ENCODE peak calls at places on chromosomes 5 and 9, in ten cellular contexts. C, I, J, L, S, B, G, Q, X and E are unnamed samples.

GRCh38 chr5:150161242-150162141 is 5.1 kb upstream of the CDX1 start:
- DNase-seq in C (peak), I (no peak), J (peak), L (peak), S (peak), B (peak), G (peak), Q (peak), X (peak), E (peak)

GRCh38 chr5:68126871-68127270 is 88.7 kb upstream of the PIK3R1 start:
- DNase-seq in C (no peak), I (no peak), J (no peak), L (no peak), S (no peak), B (no peak), G (no peak), Q (no peak), X (no peak), E (no peak)

GRCh38 chr5:32115985-32116384 is 58.1 kb downstream of the GOLPH3 start:
- DNase-seq in C (no peak), I (no peak), J (no peak), L (peak), S (no peak), B (no peak), G (no peak), Q (no peak), X (no peak), E (no peak)

GRCh38 chr9:6153425-6153824 is 62.2 kb upstream of the IL33 start:
- DNase-seq in C (no peak), I (no peak), J (no peak), L (peak), S (no peak), B (no peak), G (no peak), Q (no peak), X (no peak), E (no peak)

GRCh38 chr5:142924135-142924883 is 154.1 kb downstream of the ARHGAP26 start:
- DNase-seq in C (no peak), I (peak), J (no peak), L (peak), S (no peak), B (no peak), G (no peak), Q (no peak), X (no peak), E (no peak)

GRCh38 chr5:130289132-130290088 is 385.1 kb downstream of the CHSY3 start:
- DNase-seq in C (no peak), I (no peak), J (no peak), L (no peak), S (no peak), B (no peak), G (no peak), Q (no peak), X (no peak), E (no peak)

GRCh38 chr5:72510610-72511121 is 3.5 kb upstream of the ZNF366 start:
- DNase-seq in C (no peak), I (no peak), J (no peak), L (no peak), S (no peak), B (no peak), G (peak), Q (no peak), X (no peak), E (peak)

GRCh38 chr5:139974661-139975060 is 68.4 kb downstream of the NRG2 start:
- DNase-seq in C (no peak), I (no peak), J (no peak), L (no peak), S (no peak), B (no peak), G (no peak), Q (no peak), X (no peak), E (no peak)

GRCh38 chr5:26012078-26012477 is 1026.3 kb downstream of the CDH9 start:
- DNase-seq in C (no peak), I (no peak), J (no peak), L (no peak), S (no peak), B (no peak), G (no peak), Q (no peak), X (no peak), E (no peak)

GRCh38 chr5:102450313-102450990 is 48.3 kb downstream of the SLCO6A1 start:
- DNase-seq in C (no peak), I (no peak), J (no peak), L (peak), S (no peak), B (peak), G (peak), Q (no peak), X (peak), E (no peak)

GRCh38 chr5:176614805-176615478 is 5.0 kb upstream of the GPRIN1 start:
- DNase-seq in C (no peak), I (no peak), J (no peak), L (no peak), S (no peak), B (no peak), G (no peak), Q (no peak), X (no peak), E (no peak)

GRCh38 chr5:32916648-32917047 is 205.5 kb downstream of the NPR3 start:
- DNase-seq in C (no peak), I (no peak), J (no peak), L (peak), S (no peak), B (peak), G (no peak), Q (no peak), X (peak), E (no peak)

GRCh38 chr5:167587768-167588167 is 703.7 kb upstream of the WWC1 start:
- DNase-seq in C (no peak), I (no peak), J (no peak), L (peak), S (no peak), B (peak), G (no peak), Q (no peak), X (no peak), E (no peak)

GRCh38 chr5:123460296-123460729 is 37.1 kb upstream of the CEP120 start:
- DNase-seq in C (peak), I (no peak), J (no peak), L (peak), S (no peak), B (no peak), G (no peak), Q (no peak), X (no peak), E (no peak)

GRCh38 chr9:91884746-91885687 is 65.0 kb downstream of the ROR2 start:
- DNase-seq in C (no peak), I (no peak), J (no peak), L (no peak), S (no peak), B (peak), G (no peak), Q (no peak), X (no peak), E (no peak)

GRCh38 chr9:98995059-98995665 is 51.5 kb downstream of the COL15A1 start:
- DNase-seq in C (peak), I (no peak), J (no peak), L (no peak), S (peak), B (no peak), G (peak), Q (no peak), X (no peak), E (no peak)

GRCh38 chr5:123992641-123993040 is 480.7 kb downstream of the CSNK1G3 start:
- DNase-seq in C (no peak), I (no peak), J (no peak), L (no peak), S (no peak), B (no peak), G (no peak), Q (no peak), X (no peak), E (no peak)

GRCh38 chr9:120983259-120983837 is 56.8 kb upstream of the TRAF1 start:
- DNase-seq in C (no peak), I (no peak), J (no peak), L (no peak), S (no peak), B (no peak), G (no peak), Q (no peak), X (no peak), E (no peak)

GRCh38 chr5:31967461-31967860 is 206.7 kb downstream of the GOLPH3 start:
- DNase-seq in C (no peak), I (no peak), J (no peak), L (no peak), S (no peak), B (no peak), G (no peak), Q (no peak), X (no peak), E (no peak)

GRCh38 chr5:100772548-100772947 is 130.5 kb downstream of the ST8SIA4 start:
- DNase-seq in C (no peak), I (no peak), J (no peak), L (no peak), S (no peak), B (no peak), G (no peak), Q (no peak), X (no peak), E (no peak)

GRCh38 chr5:79694652-79695051 is 5.0 kb downstream of the CMYA5 start:
- DNase-seq in C (no peak), I (no peak), J (no peak), L (no peak), S (no peak), B (no peak), G (no peak), Q (no peak), X (no peak), E (no peak)

GRCh38 chr5:125582358-125582757 is 835.9 kb upstream of the ZNF608 start:
- DNase-seq in C (no peak), I (no peak), J (no peak), L (no peak), S (no peak), B (no peak), G (no peak), Q (no peak), X (no peak), E (no peak)

GRCh38 chr5:132471006-132471907 is 19.3 kb downstream of the IRF1 start:
- DNase-seq in C (peak), I (no peak), J (no peak), L (no peak), S (peak), B (no peak), G (peak), Q (no peak), X (no peak), E (no peak)

GRCh38 chr5:132473019-132473531 is 17.5 kb downstream of the IRF1 start:
- DNase-seq in C (peak), I (no peak), J (peak), L (no peak), S (peak), B (no peak), G (peak), Q (no peak), X (no peak), E (no peak)

GRCh38 chr5:132471944-132472343 is 18.6 kb downstream of the IRF1 start:
- DNase-seq in C (peak), I (no peak), J (no peak), L (no peak), S (peak), B (no peak), G (peak), Q (no peak), X (no peak), E (no peak)

GRCh38 chr5:132473608-132474007 is 17.0 kb downstream of the IRF1 start:
- DNase-seq in C (peak), I (no peak), J (no peak), L (no peak), S (peak), B (no peak), G (peak), Q (no peak), X (no peak), E (no peak)

GRCh38 chr5:132472431-132472830 is 18.1 kb downstream of the IRF1 start:
- DNase-seq in C (peak), I (no peak), J (no peak), L (no peak), S (peak), B (no peak), G (peak), Q (no peak), X (no peak), E (no peak)
- H3K27ac ChIP-seq in C (no peak), I (peak), J (no peak), L (no peak), S (no peak), B (no peak), G (no peak), Q (no peak), X (no peak), E (no peak)

DNA sequence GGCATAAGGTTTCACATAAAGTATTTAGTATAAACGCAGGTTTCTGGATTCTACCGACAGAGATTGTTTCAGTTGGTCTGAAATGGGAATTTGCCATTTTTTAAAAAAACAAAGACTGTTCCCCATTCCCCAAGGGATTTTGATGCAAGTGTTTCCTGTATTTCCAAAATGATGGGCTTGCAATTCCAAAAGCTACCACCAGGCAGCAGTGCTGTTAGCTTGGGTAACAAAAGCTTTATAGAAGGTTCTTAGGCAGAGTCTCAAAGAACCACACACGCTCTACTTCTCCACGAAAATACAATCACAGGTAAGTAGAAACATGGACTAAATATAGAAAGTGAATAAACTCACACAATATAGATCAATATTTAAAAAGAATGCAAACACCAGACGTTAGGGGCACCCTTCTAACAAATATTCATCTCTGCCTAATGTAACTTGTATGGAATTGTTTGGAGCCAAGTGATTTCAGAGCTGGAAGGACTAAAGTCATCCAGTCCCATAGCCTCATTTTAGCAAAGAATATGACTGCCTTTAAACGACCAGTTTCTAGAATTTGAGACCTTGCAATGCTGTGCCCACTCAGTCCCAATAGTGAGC is 154.3 kb downstream of the SPOCK1 start:
- DNase-seq in C (peak), I (no peak), J (no peak), L (peak), S (peak), B (peak), G (peak), Q (peak), X (no peak), E (no peak)
- TF ChIP-seq CTCF in C (peak), I (peak), J (peak), L (peak), S (peak), B (peak), G (peak), Q (peak), X (no peak), E (peak)

GRCh38 chr5:114411380-114411931 is 49.6 kb downstream of the KCNN2 start:
- DNase-seq in C (no peak), I (no peak), J (no peak), L (no peak), S (no peak), B (no peak), G (no peak), Q (no peak), X (no peak), E (no peak)

GRCh38 chr5:114407783-114408182 is 45.9 kb downstream of the KCNN2 start:
- DNase-seq in C (no peak), I (peak), J (no peak), L (no peak), S (no peak), B (no peak), G (no peak), Q (no peak), X (no peak), E (no peak)

GRCh38 chr5:114408847-114409246 is 47.0 kb downstream of the KCNN2 start:
- DNase-seq in C (no peak), I (no peak), J (no peak), L (no peak), S (no peak), B (no peak), G (no peak), Q (no peak), X (no peak), E (no peak)

GRCh38 chr5:114416254-114416653 is 54.4 kb downstream of the KCNN2 start:
- DNase-seq in C (no peak), I (no peak), J (no peak), L (no peak), S (no peak), B (no peak), G (no peak), Q (no peak), X (no peak), E (no peak)

DNA sequence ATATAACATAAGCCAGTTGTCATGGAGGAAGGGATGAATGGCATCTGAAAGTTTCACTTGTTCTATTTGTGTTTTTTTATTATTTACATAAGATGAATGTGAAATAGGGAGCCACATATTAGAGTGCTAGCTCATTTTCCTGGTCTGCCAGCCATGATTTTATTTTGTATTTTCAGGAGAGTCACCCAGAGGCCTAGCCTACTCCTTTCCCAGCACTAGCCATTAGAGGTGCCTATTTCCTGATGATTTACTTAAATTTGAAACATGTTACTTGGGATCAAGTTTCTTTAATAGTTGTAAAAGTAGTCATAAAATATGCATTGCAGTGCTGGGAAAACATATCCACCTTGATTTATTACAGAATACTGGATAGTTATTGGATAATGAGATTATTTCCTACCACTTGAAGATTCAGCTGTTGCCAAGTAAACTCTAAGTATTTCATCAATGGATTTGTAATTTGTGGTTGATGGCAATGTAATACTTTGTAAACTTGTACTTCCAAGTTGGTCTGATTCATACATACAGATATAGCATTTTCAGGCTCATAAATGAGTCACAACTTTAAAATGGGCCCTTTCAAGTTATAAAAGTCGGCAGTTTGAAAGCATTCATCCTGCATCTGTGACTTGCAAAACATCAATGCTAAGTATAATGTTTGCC is 50.8 kb downstream of the KCNN2 start:
- DNase-seq in C (no peak), I (no peak), J (no peak), L (no peak), S (no peak), B (no peak), G (no peak), Q (no peak), X (no peak), E (no peak)
- TF ChIP-seq EP300 in C (no peak), I (peak), J (no peak), L (no peak), S (no peak), B (no peak), G (no peak), Q (no peak), X (no peak), E (no peak)

DNA sequence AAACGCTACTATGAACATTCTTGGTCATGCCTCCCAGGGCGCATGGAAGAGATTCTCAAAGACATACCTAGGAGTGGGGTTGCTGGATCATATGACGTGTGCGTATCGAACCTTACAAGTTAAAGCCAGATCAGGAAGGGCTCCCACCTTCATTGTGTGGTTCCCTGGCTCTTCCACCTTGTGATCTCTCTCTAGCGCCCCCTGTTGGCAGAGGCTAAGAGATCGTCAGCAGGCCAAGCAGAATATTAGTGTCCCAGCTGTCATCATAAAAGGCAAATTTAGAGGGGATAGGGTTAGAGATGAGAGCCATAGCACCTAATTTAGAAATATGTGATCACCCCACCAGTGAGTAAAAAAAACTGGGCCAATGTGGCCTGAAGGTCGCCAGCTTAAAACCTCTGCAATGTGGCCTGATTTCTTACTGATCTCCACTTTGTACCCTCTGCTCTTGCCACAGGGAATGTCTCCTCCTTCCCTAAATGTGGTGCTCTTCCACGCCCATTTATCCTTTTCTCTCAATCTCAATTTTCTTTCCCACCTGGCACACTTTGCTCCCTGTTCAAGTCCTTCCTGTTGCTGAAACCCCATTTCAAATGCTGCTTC is 91.7 kb upstream of the SHB start:
- DNase-seq in C (peak), I (no peak), J (no peak), L (peak), S (peak), B (peak), G (peak), Q (no peak), X (peak), E (no peak)
- H3K27ac ChIP-seq in C (no peak), I (no peak), J (no peak), L (no peak), S (no peak), B (no peak), G (no peak), Q (no peak), X (no peak), E (no peak)

DNA sequence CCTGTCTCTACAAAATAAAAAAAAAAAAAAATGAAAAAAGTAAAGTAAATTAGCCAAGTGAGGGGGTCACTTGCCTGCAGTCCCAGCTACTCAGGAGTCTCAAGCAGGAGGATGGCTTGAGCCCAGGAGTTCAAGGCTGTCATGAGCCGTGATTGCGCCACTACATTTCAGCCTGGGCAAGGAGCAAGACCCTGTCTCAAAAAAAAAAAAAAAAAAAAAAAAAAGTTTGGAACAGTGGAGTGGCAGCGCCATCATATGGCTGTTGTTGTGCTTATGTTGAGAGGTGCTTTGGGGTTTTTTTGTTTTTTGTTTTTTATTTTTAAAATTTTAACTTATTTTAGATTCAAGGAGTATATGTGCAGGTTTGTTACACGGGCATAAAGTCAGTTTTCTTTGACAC is 3.6 kb downstream of the BRIX1 start:
- DNase-seq in C (no peak), I (no peak), J (no peak), L (peak), S (no peak), B (no peak), G (no peak), Q (no peak), X (no peak), E (no peak)
- TF ChIP-seq CTCF in C (no peak), I (peak), J (no peak), L (peak), S (no peak), B (no peak), G (no peak), Q (no peak), X (no peak), E (no peak)

GRCh38 chr9:2479056-2479565 is 142.5 kb upstream of the VLDLR start:
- DNase-seq in C (no peak), I (no peak), J (no peak), L (no peak), S (no peak), B (no peak), G (no peak), Q (no peak), X (no peak), E (no peak)
- TF ChIP-seq EP300 in C (no peak), I (no peak), J (no peak), L (no peak), S (no peak), B (no peak), G (no peak), Q (no peak), X (no peak), E (no peak)

GRCh38 chr9:131484560-131485185 is 18.0 kb upstream of the POMT1 start:
- DNase-seq in C (no peak), I (no peak), J (no peak), L (no peak), S (no peak), B (no peak), G (peak), Q (no peak), X (no peak), E (no peak)
- H3K27ac ChIP-seq in C (no peak), I (no peak), J (no peak), L (no peak), S (no peak), B (no peak), G (peak), Q (no peak), X (no peak), E (peak)